ENCODE peak calls at places on chromosomes 1 and 21, in ten cellular contexts. One of them, this sample, is unnamed.
A peak's percentile ranks its signal among the peaks of the same experiment; 100 is the strongest.

GRCh38 chr21:41897690-41898089 is 18.5 kb upstream of the PRDM15 start:
- DNase-seq in AG08395: no peak
- DNase-seq in choroid plexus epithelial cell: no peak
- DNase-seq in adrenal gland: no peak
- DNase-seq in psoas muscle: no peak
- DNase-seq in ACHN: no peak
- DNase-seq in hepatocyte: no peak
- DNase-seq in Daoy: no peak
- DNase-seq in activated T-helper 1 cell treated with Interleukin-2 at 50 U/mL for 16 hours: no peak
- DNase-seq in ecto neural progenitor cell: no peak
- DNase-seq in this sample: no peak

GRCh38 chr1:47191940-47192457 is 2.2 kb upstream of the PDZK1IP1 start:
- DNase-seq in ecto neural progenitor cell: peak; percentile 34
- DNase-seq in activated T-helper 1 cell treated with Interleukin-2 at 50 U/mL for 16 hours: no peak
- DNase-seq in adrenal gland: peak; percentile 27
- DNase-seq in AG08395: no peak
- DNase-seq in psoas muscle: no peak
- DNase-seq in hepatocyte: no peak
- DNase-seq in ACHN: peak; percentile 12
- DNase-seq in Daoy: no peak
- DNase-seq in choroid plexus epithelial cell: no peak
- DNase-seq in this sample: no peak

GRCh38 chr21:27094182-27094948 is 127.5 kb upstream of the ADAMTS5 start:
- DNase-seq in activated T-helper 1 cell treated with Interleukin-2 at 50 U/mL for 16 hours: no peak
- DNase-seq in ACHN: no peak
- DNase-seq in psoas muscle: no peak
- DNase-seq in adrenal gland: no peak
- DNase-seq in choroid plexus epithelial cell: no peak
- DNase-seq in AG08395: peak; percentile 11
- DNase-seq in hepatocyte: no peak
- DNase-seq in Daoy: no peak
- DNase-seq in ecto neural progenitor cell: no peak
- DNase-seq in this sample: no peak

GRCh38 chr1:230125633-230126528 is 58.8 kb downstream of the GALNT2 start:
- DNase-seq in hepatocyte: no peak
- DNase-seq in AG08395: peak; percentile 35
- DNase-seq in Daoy: no peak
- DNase-seq in psoas muscle: no peak
- DNase-seq in activated T-helper 1 cell treated with Interleukin-2 at 50 U/mL for 16 hours: no peak
- DNase-seq in ACHN: no peak
- DNase-seq in ecto neural progenitor cell: no peak
- DNase-seq in adrenal gland: no peak
- DNase-seq in choroid plexus epithelial cell: no peak
- DNase-seq in this sample: no peak

GRCh38 chr1:73998348-73998959 is 199.5 kb downstream of the LRRIQ3 start:
- DNase-seq in hepatocyte: peak; percentile 47
- DNase-seq in activated T-helper 1 cell treated with Interleukin-2 at 50 U/mL for 16 hours: no peak
- DNase-seq in ecto neural progenitor cell: no peak
- DNase-seq in AG08395: peak; percentile 43
- DNase-seq in choroid plexus epithelial cell: peak; percentile 54
- DNase-seq in Daoy: no peak
- DNase-seq in psoas muscle: no peak
- DNase-seq in adrenal gland: no peak
- DNase-seq in ACHN: peak; percentile 49
- DNase-seq in this sample: peak; percentile 32

GRCh38 chr21:26366781-26367180 is 196.2 kb upstream of the APP start:
- DNase-seq in ecto neural progenitor cell: no peak
- DNase-seq in psoas muscle: no peak
- DNase-seq in adrenal gland: no peak
- DNase-seq in AG08395: peak; percentile 59
- DNase-seq in ACHN: no peak
- DNase-seq in choroid plexus epithelial cell: no peak
- DNase-seq in Daoy: no peak
- DNase-seq in activated T-helper 1 cell treated with Interleukin-2 at 50 U/mL for 16 hours: no peak
- DNase-seq in hepatocyte: no peak
- DNase-seq in this sample: peak; percentile 13

GRCh38 chr21:37871121-37871862 is 45.0 kb downstream of the KCNJ6 start:
- DNase-seq in AG08395: peak; percentile 82
- DNase-seq in hepatocyte: no peak
- DNase-seq in choroid plexus epithelial cell: peak; percentile 83
- DNase-seq in Daoy: peak; percentile 44
- DNase-seq in psoas muscle: no peak
- DNase-seq in activated T-helper 1 cell treated with Interleukin-2 at 50 U/mL for 16 hours: no peak
- DNase-seq in adrenal gland: no peak
- DNase-seq in ecto neural progenitor cell: no peak
- DNase-seq in ACHN: no peak
- DNase-seq in this sample: peak; percentile 92

GRCh38 chr1:66207484-66207883 is 326.5 kb upstream of the SGIP1 start:
- DNase-seq in adrenal gland: no peak
- DNase-seq in AG08395: peak; percentile 83
- DNase-seq in hepatocyte: no peak
- DNase-seq in Daoy: peak; percentile 41
- DNase-seq in activated T-helper 1 cell treated with Interleukin-2 at 50 U/mL for 16 hours: no peak
- DNase-seq in psoas muscle: no peak
- DNase-seq in ACHN: no peak
- DNase-seq in choroid plexus epithelial cell: peak; percentile 63
- DNase-seq in ecto neural progenitor cell: no peak
- DNase-seq in this sample: peak; percentile 42

GRCh38 chr1:6507037-6507428 is 15.6 kb upstream of the PLEKHG5 start:
- DNase-seq in choroid plexus epithelial cell: no peak
- DNase-seq in psoas muscle: no peak
- DNase-seq in adrenal gland: no peak
- DNase-seq in ACHN: no peak
- DNase-seq in Daoy: no peak
- DNase-seq in ecto neural progenitor cell: no peak
- DNase-seq in hepatocyte: no peak
- DNase-seq in AG08395: no peak
- DNase-seq in activated T-helper 1 cell treated with Interleukin-2 at 50 U/mL for 16 hours: no peak
- DNase-seq in this sample: no peak

GRCh38 chr1:202498542-202498941 is 150.0 kb downstream of the PPP1R12B start:
- DNase-seq in activated T-helper 1 cell treated with Interleukin-2 at 50 U/mL for 16 hours: no peak
- DNase-seq in Daoy: peak; percentile 2
- DNase-seq in choroid plexus epithelial cell: peak; percentile 18
- DNase-seq in adrenal gland: no peak
- DNase-seq in hepatocyte: no peak
- DNase-seq in ecto neural progenitor cell: no peak
- DNase-seq in ACHN: no peak
- DNase-seq in psoas muscle: no peak
- DNase-seq in AG08395: no peak
- DNase-seq in this sample: no peak

GRCh38 chr1:13546791-13547190 is 33.0 kb upstream of the LRRC38 start:
- DNase-seq in ecto neural progenitor cell: no peak
- DNase-seq in activated T-helper 1 cell treated with Interleukin-2 at 50 U/mL for 16 hours: no peak
- DNase-seq in adrenal gland: no peak
- DNase-seq in Daoy: no peak
- DNase-seq in AG08395: no peak
- DNase-seq in choroid plexus epithelial cell: no peak
- DNase-seq in hepatocyte: no peak
- DNase-seq in psoas muscle: no peak
- DNase-seq in ACHN: no peak
- DNase-seq in this sample: no peak

GRCh38 chr21:37878946-37879660 is 37.2 kb downstream of the KCNJ6 start:
- DNase-seq in hepatocyte: peak; percentile 34
- DNase-seq in ACHN: peak; percentile 81
- DNase-seq in adrenal gland: no peak
- DNase-seq in psoas muscle: no peak
- DNase-seq in Daoy: peak; percentile 90
- DNase-seq in activated T-helper 1 cell treated with Interleukin-2 at 50 U/mL for 16 hours: no peak
- DNase-seq in AG08395: peak; percentile 47
- DNase-seq in choroid plexus epithelial cell: peak; percentile 95
- DNase-seq in ecto neural progenitor cell: no peak
- DNase-seq in this sample: peak; percentile 95

GRCh38 chr1:189939967-189940366 is 537.7 kb downstream of the BRINP3 start:
- DNase-seq in psoas muscle: no peak
- DNase-seq in hepatocyte: no peak
- DNase-seq in AG08395: no peak
- DNase-seq in adrenal gland: no peak
- DNase-seq in Daoy: no peak
- DNase-seq in activated T-helper 1 cell treated with Interleukin-2 at 50 U/mL for 16 hours: no peak
- DNase-seq in ecto neural progenitor cell: no peak
- DNase-seq in ACHN: no peak
- DNase-seq in choroid plexus epithelial cell: peak; percentile 73
- DNase-seq in this sample: peak; percentile 57

GRCh38 chr1:79151006-79151796 is 144.7 kb upstream of the ADGRL4 start:
- DNase-seq in hepatocyte: no peak
- DNase-seq in psoas muscle: no peak
- DNase-seq in ecto neural progenitor cell: no peak
- DNase-seq in adrenal gland: no peak
- DNase-seq in choroid plexus epithelial cell: peak; percentile 28
- DNase-seq in activated T-helper 1 cell treated with Interleukin-2 at 50 U/mL for 16 hours: no peak
- DNase-seq in AG08395: no peak
- DNase-seq in Daoy: peak; percentile 22
- DNase-seq in ACHN: no peak
- DNase-seq in this sample: peak; percentile 10

GRCh38 chr1:93143729-93144229 is 36.4 kb downstream of the TMED5 start:
- DNase-seq in AG08395: no peak
- DNase-seq in adrenal gland: no peak
- DNase-seq in Daoy: no peak
- DNase-seq in ACHN: no peak
- DNase-seq in hepatocyte: no peak
- DNase-seq in choroid plexus epithelial cell: no peak
- DNase-seq in activated T-helper 1 cell treated with Interleukin-2 at 50 U/mL for 16 hours: no peak
- DNase-seq in psoas muscle: no peak
- DNase-seq in ecto neural progenitor cell: no peak
- DNase-seq in this sample: no peak

GRCh38 chr1:100536031-100536430 is 1.9 kb upstream of the GPR88 start:
- DNase-seq in activated T-helper 1 cell treated with Interleukin-2 at 50 U/mL for 16 hours: no peak
- DNase-seq in Daoy: no peak
- DNase-seq in adrenal gland: no peak
- DNase-seq in psoas muscle: no peak
- DNase-seq in ACHN: no peak
- DNase-seq in choroid plexus epithelial cell: no peak
- DNase-seq in ecto neural progenitor cell: no peak
- DNase-seq in AG08395: no peak
- DNase-seq in hepatocyte: no peak
- DNase-seq in this sample: no peak

GRCh38 chr21:46006547-46007497 is 25.3 kb downstream of the COL6A1 start:
- DNase-seq in choroid plexus epithelial cell: no peak
- DNase-seq in hepatocyte: no peak
- DNase-seq in ecto neural progenitor cell: no peak
- DNase-seq in psoas muscle: no peak
- DNase-seq in AG08395: no peak
- DNase-seq in Daoy: no peak
- DNase-seq in adrenal gland: peak; percentile 43
- DNase-seq in activated T-helper 1 cell treated with Interleukin-2 at 50 U/mL for 16 hours: no peak
- DNase-seq in ACHN: no peak
- DNase-seq in this sample: no peak

GRCh38 chr1:230105754-230106625 is 39.0 kb downstream of the GALNT2 start:
- DNase-seq in hepatocyte: peak; percentile 73
- DNase-seq in ecto neural progenitor cell: no peak
- DNase-seq in adrenal gland: peak; percentile 71
- DNase-seq in AG08395: peak; percentile 65
- DNase-seq in choroid plexus epithelial cell: peak; percentile 82
- DNase-seq in ACHN: peak; percentile 96
- DNase-seq in psoas muscle: no peak
- DNase-seq in activated T-helper 1 cell treated with Interleukin-2 at 50 U/mL for 16 hours: no peak
- DNase-seq in Daoy: peak; percentile 64
- DNase-seq in this sample: peak; percentile 89

GRCh38 chr1:180168786-180169640 is 14.3 kb downstream of the QSOX1 start:
- DNase-seq in adrenal gland: peak; percentile 62
- DNase-seq in choroid plexus epithelial cell: peak; percentile 65
- DNase-seq in AG08395: peak; percentile 43
- DNase-seq in psoas muscle: peak; percentile 47
- DNase-seq in Daoy: peak; percentile 57
- DNase-seq in activated T-helper 1 cell treated with Interleukin-2 at 50 U/mL for 16 hours: no peak
- DNase-seq in ecto neural progenitor cell: peak; percentile 76
- DNase-seq in hepatocyte: peak; percentile 69
- DNase-seq in ACHN: peak; percentile 81
- DNase-seq in this sample: peak; percentile 28

GRCh38 chr21:45834821-45835293 is 146.7 kb upstream of the COL6A1 start:
- DNase-seq in psoas muscle: no peak
- DNase-seq in hepatocyte: no peak
- DNase-seq in AG08395: no peak
- DNase-seq in ecto neural progenitor cell: no peak
- DNase-seq in activated T-helper 1 cell treated with Interleukin-2 at 50 U/mL for 16 hours: no peak
- DNase-seq in Daoy: no peak
- DNase-seq in choroid plexus epithelial cell: no peak
- DNase-seq in adrenal gland: no peak
- DNase-seq in ACHN: no peak
- DNase-seq in this sample: no peak

GRCh38 chr21:44913425-44914175 is 7.1 kb downstream of the ITGB2 start:
- DNase-seq in adrenal gland: no peak
- DNase-seq in ACHN: no peak
- DNase-seq in AG08395: no peak
- DNase-seq in psoas muscle: no peak
- DNase-seq in hepatocyte: no peak
- DNase-seq in Daoy: no peak
- DNase-seq in ecto neural progenitor cell: no peak
- DNase-seq in activated T-helper 1 cell treated with Interleukin-2 at 50 U/mL for 16 hours: no peak
- DNase-seq in choroid plexus epithelial cell: no peak
- DNase-seq in this sample: no peak

GRCh38 chr1:30750751-30751291 is 6.8 kb downstream of the LAPTM5 start:
- DNase-seq in ecto neural progenitor cell: no peak
- DNase-seq in activated T-helper 1 cell treated with Interleukin-2 at 50 U/mL for 16 hours: no peak
- DNase-seq in psoas muscle: no peak
- DNase-seq in ACHN: no peak
- DNase-seq in choroid plexus epithelial cell: no peak
- DNase-seq in Daoy: no peak
- DNase-seq in adrenal gland: no peak
- DNase-seq in hepatocyte: no peak
- DNase-seq in AG08395: no peak
- DNase-seq in this sample: no peak

GRCh38 chr1:81584398-81584797 is 216.3 kb upstream of the ADGRL2 start:
- DNase-seq in adrenal gland: no peak
- DNase-seq in ecto neural progenitor cell: no peak
- DNase-seq in Daoy: no peak
- DNase-seq in ACHN: no peak
- DNase-seq in AG08395: no peak
- DNase-seq in hepatocyte: no peak
- DNase-seq in activated T-helper 1 cell treated with Interleukin-2 at 50 U/mL for 16 hours: no peak
- DNase-seq in psoas muscle: no peak
- DNase-seq in choroid plexus epithelial cell: peak; percentile 7
- DNase-seq in this sample: peak; percentile 11

GRCh38 chr21:39523398-39523797 is 71.6 kb downstream of the SH3BGR start:
- DNase-seq in AG08395: no peak
- DNase-seq in ACHN: no peak
- DNase-seq in hepatocyte: no peak
- DNase-seq in choroid plexus epithelial cell: peak; percentile 13
- DNase-seq in adrenal gland: no peak
- DNase-seq in Daoy: no peak
- DNase-seq in psoas muscle: no peak
- DNase-seq in activated T-helper 1 cell treated with Interleukin-2 at 50 U/mL for 16 hours: no peak
- DNase-seq in ecto neural progenitor cell: no peak
- DNase-seq in this sample: peak; percentile 1

GRCh38 chr1:33256701-33257387 is 552 bp downstream of the ZNF362 start:
- DNase-seq in AG08395: peak; percentile 46
- DNase-seq in adrenal gland: peak; percentile 72
- DNase-seq in hepatocyte: peak; percentile 79
- DNase-seq in choroid plexus epithelial cell: peak; percentile 84
- DNase-seq in ACHN: peak; percentile 31
- DNase-seq in psoas muscle: peak; percentile 61
- DNase-seq in ecto neural progenitor cell: peak; percentile 62
- DNase-seq in Daoy: peak; percentile 76
- DNase-seq in activated T-helper 1 cell treated with Interleukin-2 at 50 U/mL for 16 hours: peak; percentile 30
- DNase-seq in this sample: peak; percentile 87

GRCh38 chr1:117534995-117535467 is 70.8 kb upstream of the TENT5C start:
- DNase-seq in AG08395: peak; percentile 59
- DNase-seq in activated T-helper 1 cell treated with Interleukin-2 at 50 U/mL for 16 hours: no peak
- DNase-seq in Daoy: peak; percentile 67
- DNase-seq in ecto neural progenitor cell: peak; percentile 59
- DNase-seq in adrenal gland: no peak
- DNase-seq in ACHN: peak; percentile 57
- DNase-seq in hepatocyte: peak; percentile 87
- DNase-seq in psoas muscle: no peak
- DNase-seq in choroid plexus epithelial cell: peak; percentile 83
- DNase-seq in this sample: peak; percentile 63

GRCh38 chr21:45556645-45557601 is 14.7 kb upstream of the SLC19A1 start:
- DNase-seq in ACHN: no peak
- DNase-seq in adrenal gland: no peak
- DNase-seq in ecto neural progenitor cell: no peak
- DNase-seq in Daoy: no peak
- DNase-seq in psoas muscle: no peak
- DNase-seq in activated T-helper 1 cell treated with Interleukin-2 at 50 U/mL for 16 hours: no peak
- DNase-seq in hepatocyte: no peak
- DNase-seq in AG08395: no peak
- DNase-seq in choroid plexus epithelial cell: no peak
- DNase-seq in this sample: peak; percentile 12

GRCh38 chr1:91080650-91081049 is 58.8 kb upstream of the ZNF644 start:
- DNase-seq in adrenal gland: no peak
- DNase-seq in ACHN: no peak
- DNase-seq in Daoy: peak; percentile 87
- DNase-seq in AG08395: peak; percentile 56
- DNase-seq in choroid plexus epithelial cell: no peak
- DNase-seq in ecto neural progenitor cell: no peak
- DNase-seq in activated T-helper 1 cell treated with Interleukin-2 at 50 U/mL for 16 hours: no peak
- DNase-seq in hepatocyte: no peak
- DNase-seq in psoas muscle: no peak
- DNase-seq in this sample: no peak

This sample was measured in iris pigment epithelial cell.